ENCODE peak calls at places on chromosomes 1 and 21, in eight cellular contexts. One of them, this sample, is unnamed.

GRCh38 chr1:156670359-156670758 is 6.8 kb downstream of the NES start:
- DNase-seq in NCI-H1092: no peak
- DNase-seq in AG20443: no peak
- DNase-seq in HFFc6: no peak
- DNase-seq in T follicular helper cell: no peak
- DNase-seq in mucosa of gallbladder: no peak
- DNase-seq in right cardiac atrium: peak; percentile 51
- DNase-seq in nephron progenitor cell: no peak
- DNase-seq in this sample: no peak

GRCh38 chr1:25952851-25953401 is 44.9 kb downstream of the PAFAH2 start:
- DNase-seq in NCI-H1092: no peak
- DNase-seq in AG20443: peak; percentile 54
- DNase-seq in HFFc6: peak; percentile 8
- DNase-seq in T follicular helper cell: no peak
- DNase-seq in mucosa of gallbladder: peak; percentile 31
- DNase-seq in right cardiac atrium: peak; percentile 77
- DNase-seq in nephron progenitor cell: no peak
- DNase-seq in this sample: no peak

GRCh38 chr1:36366091-36366661 is 19.5 kb downstream of the STK40 start:
- DNase-seq in NCI-H1092: no peak
- DNase-seq in AG20443: no peak
- DNase-seq in HFFc6: peak; percentile 62
- DNase-seq in T follicular helper cell: peak; percentile 59
- DNase-seq in mucosa of gallbladder: peak; percentile 30
- DNase-seq in right cardiac atrium: peak; percentile 80
- DNase-seq in nephron progenitor cell: peak; percentile 57
- DNase-seq in this sample: no peak

GRCh38 chr1:8213136-8213535 is 104.8 kb upstream of the SLC45A1 start:
- DNase-seq in NCI-H1092: no peak
- DNase-seq in AG20443: no peak
- DNase-seq in HFFc6: no peak
- DNase-seq in T follicular helper cell: no peak
- DNase-seq in mucosa of gallbladder: no peak
- DNase-seq in right cardiac atrium: no peak
- DNase-seq in nephron progenitor cell: no peak
- DNase-seq in this sample: no peak

GRCh38 chr21:38910390-38911008 is 104.8 kb downstream of the ETS2 start:
- DNase-seq in NCI-H1092: no peak
- DNase-seq in AG20443: no peak
- DNase-seq in HFFc6: no peak
- DNase-seq in T follicular helper cell: no peak
- DNase-seq in mucosa of gallbladder: no peak
- DNase-seq in right cardiac atrium: no peak
- DNase-seq in nephron progenitor cell: no peak
- DNase-seq in this sample: no peak

GRCh38 chr1:19647643-19648042 is 3.5 kb downstream of the NBL1 start:
- DNase-seq in NCI-H1092: no peak
- DNase-seq in AG20443: no peak
- DNase-seq in HFFc6: no peak
- DNase-seq in T follicular helper cell: no peak
- DNase-seq in mucosa of gallbladder: no peak
- DNase-seq in right cardiac atrium: no peak
- DNase-seq in nephron progenitor cell: no peak
- DNase-seq in this sample: no peak

GRCh38 chr21:37507716-37508115 is 141.1 kb downstream of the DYRK1A start:
- DNase-seq in NCI-H1092: no peak
- DNase-seq in AG20443: no peak
- DNase-seq in HFFc6: no peak
- DNase-seq in T follicular helper cell: no peak
- DNase-seq in mucosa of gallbladder: no peak
- DNase-seq in right cardiac atrium: no peak
- DNase-seq in nephron progenitor cell: no peak
- DNase-seq in this sample: peak; percentile 44

GRCh38 chr1:247357781-247358211 is 26.1 kb upstream of the ZNF496 start:
- DNase-seq in NCI-H1092: no peak
- DNase-seq in AG20443: no peak
- DNase-seq in HFFc6: no peak
- DNase-seq in T follicular helper cell: no peak
- DNase-seq in mucosa of gallbladder: no peak
- DNase-seq in right cardiac atrium: peak; percentile 53
- DNase-seq in nephron progenitor cell: no peak
- DNase-seq in this sample: peak; percentile 47

GRCh38 chr21:42392731-42393442 is 3.0 kb downstream of the TMPRSS3 start:
- DNase-seq in NCI-H1092: no peak
- DNase-seq in AG20443: no peak
- DNase-seq in HFFc6: no peak
- DNase-seq in T follicular helper cell: no peak
- DNase-seq in mucosa of gallbladder: no peak
- DNase-seq in right cardiac atrium: no peak
- DNase-seq in nephron progenitor cell: no peak
- DNase-seq in this sample: peak; percentile 72

This sample was measured in GM10248.